ENCODE peak calls at places on chromosomes 12 and 14, in seven cellular contexts. One of them, this sample, is unnamed.

GRCh38 chr12:42332301-42332894 is 6.4 kb downstream of the PPHLN1 start:
- DNase-seq in K562: no peak
- DNase-seq in HCT116: peak; percentile 29
- DNase-seq in HepG2: peak; percentile 34
- DNase-seq in SK-N-SH: peak; percentile 56
- DNase-seq in GM12878: no peak
- DNase-seq in H1: no peak
- DNase-seq in this sample: peak; percentile 37

GRCh38 chr14:68820536-68820935 is 27.7 kb upstream of the ZFP36L1 start:
- DNase-seq in K562: no peak
- DNase-seq in HCT116: no peak
- DNase-seq in HepG2: no peak
- DNase-seq in SK-N-SH: no peak
- DNase-seq in GM12878: no peak
- DNase-seq in H1: no peak
- DNase-seq in this sample: no peak

GRCh38 chr12:70609203-70609602 is 28.0 kb downstream of the PTPRB start:
- DNase-seq in K562: no peak
- DNase-seq in HCT116: no peak
- DNase-seq in HepG2: no peak
- DNase-seq in SK-N-SH: peak; percentile 27
- DNase-seq in GM12878: no peak
- DNase-seq in H1: no peak
- DNase-seq in this sample: no peak

GRCh38 chr14:77364146-77364545 is 12.7 kb downstream of the TMED8 start:
- DNase-seq in K562: no peak
- DNase-seq in HCT116: no peak
- DNase-seq in HepG2: no peak
- DNase-seq in SK-N-SH: no peak
- DNase-seq in GM12878: no peak
- DNase-seq in H1: no peak
- DNase-seq in this sample: no peak

GRCh38 chr12:122951979-122952892 is 14.0 kb downstream of the ABCB9 start:
- DNase-seq in K562: no peak
- DNase-seq in HCT116: peak; percentile 59
- DNase-seq in HepG2: peak; percentile 59
- DNase-seq in SK-N-SH: peak; percentile 36
- DNase-seq in GM12878: no peak
- DNase-seq in H1: peak; percentile 73
- DNase-seq in this sample: peak; percentile 86

GRCh38 chr12:69875416-69875815 is 50.4 kb downstream of the MYRFL start:
- DNase-seq in K562: no peak
- DNase-seq in HCT116: no peak
- DNase-seq in HepG2: no peak
- DNase-seq in SK-N-SH: no peak
- DNase-seq in GM12878: no peak
- DNase-seq in H1: no peak
- DNase-seq in this sample: no peak

GRCh38 chr12:122099856-122100255 is 21.3 kb downstream of the MLXIP start:
- DNase-seq in K562: no peak
- DNase-seq in HCT116: no peak
- DNase-seq in HepG2: no peak
- DNase-seq in SK-N-SH: no peak
- DNase-seq in GM12878: no peak
- DNase-seq in H1: no peak
- DNase-seq in this sample: no peak

GRCh38 chr12:41188058-41188840 is at the start of gene PDZRN4:
- DNase-seq in K562: no peak
- DNase-seq in HCT116: no peak
- DNase-seq in HepG2: no peak
- DNase-seq in SK-N-SH: peak; percentile 82
- DNase-seq in GM12878: no peak
- DNase-seq in H1: peak; percentile 72
- DNase-seq in this sample: no peak

GRCh38 chr12:20420557-20420956 is 52.2 kb downstream of the PDE3A start:
- DNase-seq in K562: no peak
- DNase-seq in HCT116: no peak
- DNase-seq in HepG2: no peak
- DNase-seq in SK-N-SH: no peak
- DNase-seq in GM12878: no peak
- DNase-seq in H1: no peak
- DNase-seq in this sample: no peak

GRCh38 chr12:120710805-120711296 is 593 bp downstream of the UNC119B start:
- DNase-seq in K562: peak; percentile 59
- DNase-seq in HCT116: no peak
- DNase-seq in HepG2: no peak
- DNase-seq in SK-N-SH: peak; percentile 56
- DNase-seq in GM12878: no peak
- DNase-seq in H1: peak; percentile 53
- DNase-seq in this sample: peak; percentile 46

GRCh38 chr14:81743605-81744004 is 210.0 kb upstream of the SEL1L start:
- DNase-seq in K562: no peak
- DNase-seq in HCT116: no peak
- DNase-seq in HepG2: no peak
- DNase-seq in SK-N-SH: no peak
- DNase-seq in GM12878: no peak
- DNase-seq in H1: no peak
- DNase-seq in this sample: no peak

GRCh38 chr12:59007620-59008019 is 87.3 kb upstream of the LRIG3 start:
- DNase-seq in K562: no peak
- DNase-seq in HCT116: no peak
- DNase-seq in HepG2: no peak
- DNase-seq in SK-N-SH: no peak
- DNase-seq in GM12878: no peak
- DNase-seq in H1: no peak
- DNase-seq in this sample: no peak

GRCh38 chr14:75273272-75274044 is 5.2 kb upstream of the FOS start:
- DNase-seq in K562: no peak
- DNase-seq in HCT116: no peak
- DNase-seq in HepG2: no peak
- DNase-seq in SK-N-SH: no peak
- DNase-seq in GM12878: no peak
- DNase-seq in H1: no peak
- DNase-seq in this sample: no peak

GRCh38 chr12:28024231-28024995 is 51.9 kb upstream of the PTHLH start:
- DNase-seq in K562: no peak
- DNase-seq in HCT116: no peak
- DNase-seq in HepG2: no peak
- DNase-seq in SK-N-SH: no peak
- DNase-seq in GM12878: no peak
- DNase-seq in H1: no peak
- DNase-seq in this sample: no peak

GRCh38 chr14:106308839-106309389 is 782.5 kb downstream of the TMEM121 start:
- DNase-seq in K562: peak; percentile 49
- DNase-seq in HCT116: no peak
- DNase-seq in HepG2: peak; percentile 35
- DNase-seq in SK-N-SH: peak; percentile 47
- DNase-seq in GM12878: peak; percentile 83
- DNase-seq in H1: peak; percentile 63
- DNase-seq in this sample: peak; percentile 52

GRCh38 chr14:50985124-50985815 is 41.0 kb upstream of the PYGL start:
- DNase-seq in K562: no peak
- DNase-seq in HCT116: no peak
- DNase-seq in HepG2: no peak
- DNase-seq in SK-N-SH: no peak
- DNase-seq in GM12878: no peak
- DNase-seq in H1: no peak
- DNase-seq in this sample: no peak

GRCh38 chr14:75088153-75088552 is 18.7 kb downstream of the ZC2HC1C start:
- DNase-seq in K562: no peak
- DNase-seq in HCT116: no peak
- DNase-seq in HepG2: no peak
- DNase-seq in SK-N-SH: no peak
- DNase-seq in GM12878: no peak
- DNase-seq in H1: no peak
- DNase-seq in this sample: no peak

GRCh38 chr14:29240046-29240445 is 473.5 kb downstream of the FOXG1 start:
- DNase-seq in K562: no peak
- DNase-seq in HCT116: no peak
- DNase-seq in HepG2: no peak
- DNase-seq in SK-N-SH: no peak
- DNase-seq in GM12878: no peak
- DNase-seq in H1: no peak
- DNase-seq in this sample: no peak

GRCh38 chr14:69658664-69659261 is 47.4 kb downstream of the SUSD6 start:
- DNase-seq in K562: peak; percentile 55
- DNase-seq in HCT116: no peak
- DNase-seq in HepG2: peak; percentile 64
- DNase-seq in SK-N-SH: no peak
- DNase-seq in GM12878: no peak
- DNase-seq in H1: no peak
- DNase-seq in this sample: no peak

GRCh38 chr14:64910847-64911495 is 3.3 kb upstream of the CHURC1 start:
- DNase-seq in K562: no peak
- DNase-seq in HCT116: peak; percentile 39
- DNase-seq in HepG2: peak; percentile 19
- DNase-seq in SK-N-SH: peak; percentile 35
- DNase-seq in GM12878: no peak
- DNase-seq in H1: no peak
- DNase-seq in this sample: peak; percentile 49

GRCh38 chr14:77825895-77826519 is 26.1 kb downstream of the ADCK1 start:
- DNase-seq in K562: peak; percentile 33
- DNase-seq in HCT116: no peak
- DNase-seq in HepG2: no peak
- DNase-seq in SK-N-SH: no peak
- DNase-seq in GM12878: no peak
- DNase-seq in H1: no peak
- DNase-seq in this sample: no peak

GRCh38 chr14:92863281-92863680 is 59.7 kb upstream of the CHGA start:
- DNase-seq in K562: no peak
- DNase-seq in HCT116: no peak
- DNase-seq in HepG2: no peak
- DNase-seq in SK-N-SH: no peak
- DNase-seq in GM12878: no peak
- DNase-seq in H1: no peak
- DNase-seq in this sample: no peak
- TF ChIP-seq JUND in K562: no peak
- TF ChIP-seq JUND in HCT116: no peak
- TF ChIP-seq JUND in HepG2: no peak
- TF ChIP-seq JUND in SK-N-SH: no peak
- TF ChIP-seq JUND in GM12878: no peak
- TF ChIP-seq JUND in H1: no peak
- TF ChIP-seq JUND in this sample: no peak

GRCh38 chr12:1127021-1127420 is 136.0 kb downstream of the ERC1 start:
- DNase-seq in K562: no peak
- DNase-seq in HCT116: no peak
- DNase-seq in HepG2: no peak
- DNase-seq in SK-N-SH: no peak
- DNase-seq in GM12878: no peak
- DNase-seq in H1: no peak
- DNase-seq in this sample: no peak

GRCh38 chr12:1131811-1132224 is 140.8 kb downstream of the ERC1 start:
- DNase-seq in K562: no peak
- DNase-seq in HCT116: no peak
- DNase-seq in HepG2: no peak
- DNase-seq in SK-N-SH: no peak
- DNase-seq in GM12878: no peak
- DNase-seq in H1: no peak
- DNase-seq in this sample: no peak

GRCh38 chr12:1130571-1130970 is 139.5 kb downstream of the ERC1 start:
- DNase-seq in K562: no peak
- DNase-seq in HCT116: peak; percentile 31
- DNase-seq in HepG2: peak; percentile 29
- DNase-seq in SK-N-SH: no peak
- DNase-seq in GM12878: no peak
- DNase-seq in H1: no peak
- DNase-seq in this sample: no peak

GRCh38 chr12:1132309-1132708 is 141.3 kb downstream of the ERC1 start:
- DNase-seq in K562: no peak
- DNase-seq in HCT116: no peak
- DNase-seq in HepG2: no peak
- DNase-seq in SK-N-SH: no peak
- DNase-seq in GM12878: no peak
- DNase-seq in H1: no peak
- DNase-seq in this sample: no peak

DNA sequence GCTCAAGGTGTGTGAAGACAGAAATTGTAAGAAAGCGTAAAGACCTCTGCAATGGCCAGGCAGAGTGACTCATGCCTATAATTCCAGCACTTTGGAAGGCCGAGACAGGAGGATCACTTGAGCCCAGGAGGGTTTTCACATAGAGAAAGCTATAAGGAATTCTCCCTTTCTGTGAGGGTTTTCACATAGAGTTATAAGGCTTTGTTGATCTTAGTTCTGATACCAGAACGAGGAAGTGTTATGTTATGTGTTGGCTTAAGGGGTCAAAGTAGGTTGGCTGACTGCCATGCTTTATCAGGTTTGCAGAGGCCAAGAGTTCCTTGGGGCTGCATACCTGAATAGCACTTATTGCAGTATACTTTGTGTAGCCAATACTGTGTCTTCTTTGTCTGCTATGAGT is 139.1 kb downstream of the ERC1 start:
- DNase-seq in K562: no peak
- DNase-seq in HCT116: peak; percentile 78
- DNase-seq in HepG2: peak; percentile 83
- DNase-seq in SK-N-SH: no peak
- DNase-seq in GM12878: no peak
- DNase-seq in H1: no peak
- DNase-seq in this sample: no peak
- TF ChIP-seq JUND in K562: peak; percentile 44
- TF ChIP-seq JUND in HCT116: peak; percentile 67
- TF ChIP-seq JUND in HepG2: no peak
- TF ChIP-seq JUND in SK-N-SH: no peak
- TF ChIP-seq JUND in GM12878: no peak
- TF ChIP-seq JUND in H1: no peak
- TF ChIP-seq JUND in this sample: no peak

DNA sequence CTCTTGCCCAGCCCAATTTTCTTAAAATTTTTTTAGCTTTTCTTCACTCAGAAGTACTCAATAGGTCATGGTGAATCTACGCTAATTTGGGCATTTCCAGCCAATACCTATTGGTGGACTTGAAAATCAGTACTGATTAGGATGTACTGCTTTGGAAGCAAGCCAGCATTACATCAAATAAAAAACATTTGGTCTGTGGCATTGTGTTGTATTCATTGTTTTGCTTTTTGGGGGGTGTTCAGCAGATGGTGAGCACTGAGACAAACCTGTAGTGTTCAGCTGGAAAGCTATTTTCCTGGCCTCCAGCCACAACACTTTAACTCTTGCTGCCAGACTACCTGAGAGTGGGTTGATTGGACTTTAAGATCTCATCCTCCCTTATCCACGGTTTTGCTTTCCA is 4.0 kb downstream of the MAPKAPK5 start:
- DNase-seq in K562: no peak
- DNase-seq in HCT116: no peak
- DNase-seq in HepG2: no peak
- DNase-seq in SK-N-SH: no peak
- DNase-seq in GM12878: no peak
- DNase-seq in H1: no peak
- DNase-seq in this sample: no peak
- TF ChIP-seq JUND in K562: no peak
- TF ChIP-seq JUND in HCT116: no peak
- TF ChIP-seq JUND in HepG2: no peak
- TF ChIP-seq JUND in SK-N-SH: no peak
- TF ChIP-seq JUND in GM12878: no peak
- TF ChIP-seq JUND in H1: no peak
- TF ChIP-seq JUND in this sample: no peak

DNA sequence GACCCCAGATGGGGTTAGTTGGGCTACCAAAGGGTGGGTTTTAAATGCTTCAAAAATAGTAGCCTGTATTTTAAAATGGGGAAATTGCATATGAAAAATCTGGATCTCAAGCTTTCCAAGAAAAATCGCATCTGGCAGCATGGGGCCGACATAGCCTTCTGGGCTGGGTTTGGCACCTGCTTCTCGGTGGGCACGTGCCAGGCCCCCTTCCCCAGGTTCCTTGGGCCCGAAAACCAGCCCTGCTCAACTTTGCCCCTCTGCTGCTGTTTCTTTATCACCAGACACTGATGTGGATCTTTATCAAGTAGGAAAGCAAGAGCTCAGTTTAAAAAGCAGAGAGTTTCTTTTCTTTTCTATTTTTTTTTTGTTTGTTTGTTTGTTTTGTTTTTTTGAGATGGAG is 95.1 kb downstream of the DICER1 start:
- DNase-seq in K562: no peak
- DNase-seq in HCT116: no peak
- DNase-seq in HepG2: no peak
- DNase-seq in SK-N-SH: no peak
- DNase-seq in GM12878: no peak
- DNase-seq in H1: no peak
- DNase-seq in this sample: no peak
- TF ChIP-seq JUND in K562: no peak
- TF ChIP-seq JUND in HCT116: no peak
- TF ChIP-seq JUND in HepG2: no peak
- TF ChIP-seq JUND in SK-N-SH: no peak
- TF ChIP-seq JUND in GM12878: no peak
- TF ChIP-seq JUND in H1: no peak
- TF ChIP-seq JUND in this sample: no peak

This sample was measured in T47D.